ENCODE peak calls at places on chromosomes 1 and 21, in nine cellular contexts. K is cardiac muscle cell, S is pancreas, F is tibial artery, L is fibroblast of mammary gland, M is endothelial cell of umbilical vein, G is A549, C is fibroblast of pulmonary artery, D is AG09309. I is an unnamed sample.

GRCh38 chr1:116722016-116722838 is 32.0 kb upstream of the CD2 start:
- DNase-seq in K (no peak), S (no peak), F (no peak), L (peak; percentile 13), M (no peak), G (no peak), C (no peak), D (no peak), I (peak; percentile 97)

GRCh38 chr1:236120725-236121153 is 21.6 kb upstream of the GPR137B start:
- DNase-seq in K (no peak), S (no peak), F (no peak), L (no peak), M (no peak), G (no peak), C (no peak), D (no peak), I (no peak)

GRCh38 chr1:55474168-55474786 is 259.1 kb upstream of the USP24 start:
- DNase-seq in K (no peak), S (no peak), F (no peak), L (peak; percentile 87), M (peak; percentile 51), G (peak; percentile 66), C (peak; percentile 84), D (no peak), I (peak; percentile 76)

GRCh38 chr1:87024936-87025537 is 110.6 kb downstream of the HS2ST1 start:
- DNase-seq in K (peak; percentile 52), S (no peak), F (no peak), L (peak; percentile 50), M (peak; percentile 56), G (peak; percentile 40), C (peak; percentile 60), D (peak; percentile 5), I (peak; percentile 54)

GRCh38 chr1:74733616-74734484 is 898 bp downstream of the TYW3 start:
- DNase-seq in K (peak; percentile 78), S (no peak), F (no peak), L (peak; percentile 82), M (peak; percentile 88), G (peak; percentile 73), C (peak; percentile 81), D (peak; percentile 34), I (peak; percentile 79)

GRCh38 chr1:101260531-101260930 is 23.7 kb downstream of the S1PR1 start:
- DNase-seq in K (no peak), S (no peak), F (no peak), L (no peak), M (peak; percentile 37), G (no peak), C (no peak), D (no peak), I (peak; percentile 32)

GRCh38 chr1:207702317-207702716 is 49.5 kb upstream of the CD46 start:
- DNase-seq in K (no peak), S (no peak), F (no peak), L (peak; percentile 64), M (no peak), G (no peak), C (no peak), D (no peak), I (no peak)

GRCh38 chr1:101316276-101316675 is 79.5 kb downstream of the S1PR1 start:
- DNase-seq in K (no peak), S (no peak), F (no peak), L (no peak), M (no peak), G (no peak), C (no peak), D (no peak), I (no peak)

GRCh38 chr1:211938473-211939080 is 96.8 kb downstream of the INTS7 start:
- DNase-seq in K (no peak), S (no peak), F (no peak), L (no peak), M (no peak), G (no peak), C (peak; percentile 20), D (no peak), I (no peak)

GRCh38 chr1:41745022-41745421 is 173.7 kb downstream of the HIVEP3 start:
- DNase-seq in K (no peak), S (no peak), F (no peak), L (no peak), M (no peak), G (no peak), C (no peak), D (no peak), I (no peak)

GRCh38 chr1:219927956-219928790 is at the start of gene SLC30A10:
- DNase-seq in K (peak; percentile 51), S (peak; percentile 47), F (no peak), L (peak; percentile 1), M (peak; percentile 9), G (peak; percentile 18), C (peak; percentile 8), D (no peak), I (peak; percentile 9)

GRCh38 chr1:219926363-219926998 is 1.9 kb downstream of the SLC30A10 start:
- DNase-seq in K (no peak), S (no peak), F (no peak), L (no peak), M (no peak), G (no peak), C (no peak), D (no peak), I (peak; percentile 69)

GRCh38 chr1:219928791-219929118 is 398 bp upstream of the SLC30A10 start:
- DNase-seq in K (no peak), S (no peak), F (no peak), L (no peak), M (no peak), G (no peak), C (no peak), D (no peak), I (no peak)

GRCh38 chr1:219924348-219924747 is 4.0 kb downstream of the SLC30A10 start:
- DNase-seq in K (no peak), S (no peak), F (no peak), L (no peak), M (no peak), G (no peak), C (no peak), D (no peak), I (no peak)

DNA sequence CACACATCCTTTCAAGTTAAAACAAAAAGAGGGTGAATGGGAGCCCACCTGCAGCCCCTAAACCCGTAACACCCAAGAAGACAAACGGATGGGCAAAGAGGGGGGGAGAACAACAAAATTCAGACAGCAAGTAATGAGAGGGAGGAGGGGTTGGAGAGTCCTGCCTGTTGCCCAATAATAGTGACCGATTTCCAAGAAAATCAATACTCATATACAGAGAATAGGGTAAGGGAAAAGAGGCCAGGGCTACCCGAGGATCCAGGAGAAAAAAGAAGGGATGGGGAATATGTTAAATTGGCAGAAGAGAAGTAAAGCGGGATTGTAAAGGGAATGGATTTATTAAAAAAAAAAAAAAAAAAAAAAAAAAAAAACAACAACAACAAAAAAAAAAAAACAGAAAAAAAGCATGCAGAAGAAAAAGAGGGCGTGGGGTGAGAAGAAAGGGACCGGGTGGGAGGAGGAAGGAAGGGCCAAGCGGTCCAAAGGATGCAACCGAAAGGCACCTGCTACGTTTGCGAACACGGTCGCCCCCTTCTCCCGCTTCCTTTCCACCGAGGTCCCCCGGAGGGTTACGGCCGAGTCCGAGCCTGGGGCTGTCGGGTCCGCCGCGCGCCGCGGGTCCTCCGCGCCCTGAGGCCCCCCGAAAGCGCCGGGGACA is 930 bp downstream of the SLC30A10 start:
- DNase-seq in K (no peak), S (no peak), F (no peak), L (no peak), M (no peak), G (no peak), C (no peak), D (no peak), I (no peak)
- H3K4me3 ChIP-seq in K (peak overlapping the region; percentile 36), S (peak overlapping the region; percentile 43), F (peak overlapping the region; percentile 46), L (no peak overlapping the region), M (peak overlapping the region; percentile 29), G (peak overlapping the region; percentile 55), C (peak overlapping the region; percentile 40), D (no peak overlapping the region), I (no peak overlapping the region)

GRCh38 chr21:38380391-38381137 is 117.7 kb downstream of the ERG start:
- DNase-seq in K (no peak), S (no peak), F (no peak), L (peak; percentile 7), M (peak; percentile 48), G (peak; percentile 4), C (peak; percentile 52), D (no peak), I (peak; percentile 19)
- TF ChIP-seq CTCF in K (peak; percentile 48), S (no peak), F (peak; percentile 22), L (peak; percentile 30), M (peak; percentile 13), G (peak; percentile 10), C (peak; percentile 54), D (peak; percentile 27), I (no peak)

DNA sequence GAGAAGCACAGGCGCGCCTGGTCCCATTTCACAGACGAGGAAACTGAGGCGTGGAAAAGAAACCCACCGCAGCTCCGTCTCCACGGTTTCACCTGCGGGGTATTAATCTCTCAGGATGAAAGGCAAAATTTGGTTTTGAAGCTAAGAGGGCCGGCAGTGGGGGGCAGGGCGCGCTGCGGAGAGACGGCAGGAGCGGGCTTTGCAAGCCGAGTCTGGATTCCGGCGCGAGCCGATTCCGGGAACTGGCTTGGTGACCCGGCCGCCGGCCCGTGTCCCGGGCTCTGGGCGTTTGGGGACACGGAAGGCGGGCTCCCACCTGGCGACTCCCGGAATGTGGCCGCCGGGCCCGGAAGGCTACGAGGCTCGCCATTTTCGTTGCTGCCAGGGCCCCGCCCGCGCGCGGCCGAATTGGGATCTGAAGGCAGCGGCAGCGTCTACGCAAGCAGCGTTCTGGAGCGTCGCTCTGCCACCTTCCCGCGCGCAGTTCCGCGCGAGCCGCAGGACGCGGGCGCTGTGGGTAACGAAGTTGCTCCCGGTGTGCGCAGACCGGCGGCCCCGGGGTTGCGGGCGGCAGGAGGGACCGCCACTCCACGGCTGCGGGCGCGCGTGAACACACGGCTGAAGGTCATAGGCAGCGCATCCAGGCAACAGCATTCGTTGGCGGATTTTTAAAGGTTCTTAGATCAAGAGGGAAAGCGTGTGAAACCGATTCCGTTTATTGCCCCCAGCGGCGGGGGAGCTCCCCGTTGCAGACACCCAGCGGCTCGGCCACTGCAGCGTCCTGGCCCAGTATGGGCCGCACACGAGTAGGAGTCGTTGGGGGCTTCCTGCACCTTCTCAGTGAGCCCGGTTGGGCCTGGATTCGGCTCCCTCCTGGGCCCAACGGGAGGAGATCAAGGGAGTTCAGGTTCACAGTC is 5.4 kb upstream of the PRDM16 start:
- DNase-seq in K (no peak), S (no peak), F (no peak), L (no peak), M (no peak), G (no peak), C (no peak), D (no peak), I (no peak)
- H3K4me3 ChIP-seq in K (peak overlapping the region; percentile 11), S (no peak overlapping the region), F (peak overlapping the region; percentile 22), L (no peak overlapping the region), M (no peak overlapping the region), G (no peak overlapping the region), C (no peak overlapping the region), D (no peak overlapping the region), I (no peak overlapping the region)

DNA sequence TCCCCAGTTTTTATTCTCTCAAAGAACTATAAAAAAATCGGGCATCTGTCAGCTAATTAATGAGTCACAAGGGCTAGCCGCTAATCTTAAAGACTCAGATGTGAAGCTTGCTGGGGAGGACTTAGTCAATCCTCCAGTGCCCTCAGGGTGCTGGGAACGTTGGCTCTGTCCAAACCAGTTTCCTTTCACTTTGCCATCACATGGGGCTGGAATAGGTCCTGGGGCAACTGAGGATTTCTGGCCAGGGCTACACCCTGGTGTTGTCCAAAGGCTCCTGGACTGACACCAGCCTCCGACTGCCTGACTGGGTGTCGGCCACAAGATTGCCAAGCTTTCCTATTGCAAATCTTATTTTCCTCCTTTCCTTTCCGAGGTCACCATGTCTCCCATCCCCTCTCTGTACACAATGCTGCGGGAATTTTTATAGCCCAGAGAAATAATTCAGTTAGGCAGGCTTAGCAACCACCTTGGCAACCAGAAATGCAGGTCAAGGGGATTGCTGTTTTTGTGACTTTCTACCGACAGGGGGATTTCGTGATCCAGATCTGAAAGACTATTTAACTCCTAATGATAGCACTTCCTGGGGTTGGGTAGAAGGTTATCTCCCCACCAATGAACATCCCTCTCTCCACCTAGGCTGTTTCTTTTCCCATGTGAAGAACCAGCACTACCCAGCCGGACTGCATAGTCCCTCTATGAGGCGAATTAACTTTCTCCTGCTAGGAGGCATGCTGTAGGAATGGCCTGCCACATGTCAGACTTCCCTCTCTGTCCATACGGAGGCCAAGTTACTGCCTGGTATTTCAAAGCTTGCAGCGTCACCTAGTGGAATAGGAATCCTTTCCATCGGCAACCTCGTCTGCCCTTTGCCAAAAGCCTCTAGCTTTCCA is 29.9 kb upstream of the CTBS start:
- DNase-seq in K (no peak), S (no peak), F (peak; percentile 57), L (peak; percentile 95), M (peak; percentile 91), G (peak; percentile 43), C (peak; percentile 90), D (peak; percentile 92), I (peak; percentile 98)
- TF ChIP-seq CTCF in K (peak; percentile 65), S (no peak), F (peak; percentile 83), L (peak; percentile 70), M (peak; percentile 66), G (no peak), C (peak; percentile 63), D (peak; percentile 84), I (no peak)